ENCODE peak calls at places on chromosome 16, in seven cellular contexts. One of them, this sample, is unnamed.

GRCh38 chr16:50530277-50531236 is 17.6 kb upstream of the NKD1 start:
- DNase-seq in endothelial cell of umbilical vein: no peak
- DNase-seq in heart left ventricle: no peak
- DNase-seq in left ventricle myocardium inferior: no peak
- DNase-seq in transverse colon: no peak
- DNase-seq in A549: no peak
- DNase-seq in breast epithelium: no peak
- DNase-seq in this sample: no peak

GRCh38 chr16:51607202-51607756 is 456.2 kb upstream of the SALL1 start:
- DNase-seq in breast epithelium: no peak
- DNase-seq in endothelial cell of umbilical vein: no peak
- DNase-seq in A549: no peak
- DNase-seq in left ventricle myocardium inferior: no peak
- DNase-seq in heart left ventricle: no peak
- DNase-seq in transverse colon: no peak
- DNase-seq in this sample: no peak

GRCh38 chr16:81885976-81886586 is 107.0 kb downstream of the PLCG2 start:
- DNase-seq in heart left ventricle: no peak
- DNase-seq in left ventricle myocardium inferior: no peak
- DNase-seq in A549: peak
- DNase-seq in transverse colon: no peak
- DNase-seq in breast epithelium: no peak
- DNase-seq in endothelial cell of umbilical vein: peak
- DNase-seq in this sample: no peak

GRCh38 chr16:76386784-76387183 is 109.6 kb downstream of the CNTNAP4 start:
- DNase-seq in A549: no peak
- DNase-seq in heart left ventricle: no peak
- DNase-seq in transverse colon: no peak
- DNase-seq in endothelial cell of umbilical vein: no peak
- DNase-seq in breast epithelium: no peak
- DNase-seq in left ventricle myocardium inferior: no peak
- DNase-seq in this sample: no peak

GRCh38 chr16:10280262-10281170 is 98.3 kb upstream of the GRIN2A start:
- DNase-seq in left ventricle myocardium inferior: no peak
- DNase-seq in transverse colon: no peak
- DNase-seq in A549: no peak
- DNase-seq in endothelial cell of umbilical vein: no peak
- DNase-seq in heart left ventricle: no peak
- DNase-seq in breast epithelium: no peak
- DNase-seq in this sample: no peak

GRCh38 chr16:88390265-88390664 is 7.5 kb downstream of the ZNF469 start:
- DNase-seq in A549: no peak
- DNase-seq in endothelial cell of umbilical vein: no peak
- DNase-seq in heart left ventricle: no peak
- DNase-seq in transverse colon: no peak
- DNase-seq in breast epithelium: no peak
- DNase-seq in left ventricle myocardium inferior: no peak
- DNase-seq in this sample: no peak

GRCh38 chr16:67530013-67530939 is 1.6 kb downstream of the RIPOR1 start:
- DNase-seq in transverse colon: peak
- DNase-seq in A549: no peak
- DNase-seq in endothelial cell of umbilical vein: peak
- DNase-seq in heart left ventricle: peak
- DNase-seq in left ventricle myocardium inferior: peak
- DNase-seq in breast epithelium: no peak
- DNase-seq in this sample: peak

GRCh38 chr16:58306327-58306726 is 11.5 kb upstream of the PRSS54 start:
- DNase-seq in breast epithelium: no peak
- DNase-seq in transverse colon: peak
- DNase-seq in endothelial cell of umbilical vein: peak
- DNase-seq in heart left ventricle: no peak
- DNase-seq in A549: no peak
- DNase-seq in left ventricle myocardium inferior: no peak
- DNase-seq in this sample: no peak

GRCh38 chr16:50999181-50999580 is 151.9 kb downstream of the SALL1 start:
- DNase-seq in transverse colon: no peak
- DNase-seq in breast epithelium: no peak
- DNase-seq in A549: no peak
- DNase-seq in heart left ventricle: no peak
- DNase-seq in endothelial cell of umbilical vein: no peak
- DNase-seq in left ventricle myocardium inferior: no peak
- DNase-seq in this sample: no peak

GRCh38 chr16:66927012-66927436 is 1.7 kb upstream of the RRAD start:
- DNase-seq in endothelial cell of umbilical vein: no peak
- DNase-seq in A549: peak
- DNase-seq in breast epithelium: no peak
- DNase-seq in transverse colon: no peak
- DNase-seq in left ventricle myocardium inferior: peak
- DNase-seq in heart left ventricle: peak
- DNase-seq in this sample: no peak

GRCh38 chr16:30740364-30741251 is 7.6 kb upstream of the PHKG2 start:
- DNase-seq in breast epithelium: peak
- DNase-seq in left ventricle myocardium inferior: peak
- DNase-seq in heart left ventricle: peak
- DNase-seq in A549: peak
- DNase-seq in transverse colon: peak
- DNase-seq in endothelial cell of umbilical vein: peak
- DNase-seq in this sample: peak

GRCh38 chr16:48323783-48324775 is 61.1 kb downstream of the SIAH1 start:
- DNase-seq in heart left ventricle: no peak
- DNase-seq in breast epithelium: no peak
- DNase-seq in endothelial cell of umbilical vein: no peak
- DNase-seq in left ventricle myocardium inferior: no peak
- DNase-seq in A549: no peak
- DNase-seq in transverse colon: no peak
- DNase-seq in this sample: no peak

GRCh38 chr16:82082097-82082496 is 47.0 kb downstream of the HSD17B2 start:
- DNase-seq in endothelial cell of umbilical vein: no peak
- DNase-seq in breast epithelium: no peak
- DNase-seq in left ventricle myocardium inferior: no peak
- DNase-seq in transverse colon: no peak
- DNase-seq in A549: no peak
- DNase-seq in heart left ventricle: no peak
- DNase-seq in this sample: no peak

GRCh38 chr16:73743665-73744496 is 552.7 kb upstream of the PSMD7 start:
- DNase-seq in breast epithelium: no peak
- DNase-seq in A549: no peak
- DNase-seq in transverse colon: no peak
- DNase-seq in heart left ventricle: no peak
- DNase-seq in endothelial cell of umbilical vein: no peak
- DNase-seq in left ventricle myocardium inferior: no peak
- DNase-seq in this sample: no peak

GRCh38 chr16:30184430-30185140 is 1.2 kb downstream of the CORO1A start:
- DNase-seq in A549: no peak
- DNase-seq in left ventricle myocardium inferior: peak
- DNase-seq in breast epithelium: no peak
- DNase-seq in endothelial cell of umbilical vein: no peak
- DNase-seq in heart left ventricle: peak
- DNase-seq in transverse colon: peak
- DNase-seq in this sample: no peak

GRCh38 chr16:81143921-81144471 is 47.8 kb upstream of the GCSH start:
- DNase-seq in breast epithelium: no peak
- DNase-seq in endothelial cell of umbilical vein: no peak
- DNase-seq in left ventricle myocardium inferior: no peak
- DNase-seq in transverse colon: no peak
- DNase-seq in A549: peak
- DNase-seq in heart left ventricle: no peak
- DNase-seq in this sample: no peak

GRCh38 chr16:50282010-50282538 is 15.7 kb downstream of the ADCY7 start:
- DNase-seq in endothelial cell of umbilical vein: no peak
- DNase-seq in transverse colon: peak
- DNase-seq in A549: no peak
- DNase-seq in breast epithelium: no peak
- DNase-seq in left ventricle myocardium inferior: peak
- DNase-seq in heart left ventricle: peak
- DNase-seq in this sample: no peak

GRCh38 chr16:48590476-48590875 is 19.5 kb downstream of the N4BP1 start:
- DNase-seq in transverse colon: no peak
- DNase-seq in A549: no peak
- DNase-seq in endothelial cell of umbilical vein: no peak
- DNase-seq in heart left ventricle: no peak
- DNase-seq in left ventricle myocardium inferior: no peak
- DNase-seq in breast epithelium: no peak
- DNase-seq in this sample: no peak

GRCh38 chr16:73299349-73299748 is 251.4 kb upstream of the ZFHX3 start:
- DNase-seq in endothelial cell of umbilical vein: no peak
- DNase-seq in breast epithelium: no peak
- DNase-seq in left ventricle myocardium inferior: no peak
- DNase-seq in transverse colon: no peak
- DNase-seq in heart left ventricle: no peak
- DNase-seq in A549: no peak
- DNase-seq in this sample: no peak

GRCh38 chr16:4344659-4345438 is 6.3 kb downstream of the PAM16 start:
- DNase-seq in breast epithelium: no peak
- DNase-seq in A549: no peak
- DNase-seq in endothelial cell of umbilical vein: no peak
- DNase-seq in transverse colon: no peak
- DNase-seq in left ventricle myocardium inferior: no peak
- DNase-seq in heart left ventricle: no peak
- DNase-seq in this sample: no peak

GRCh38 chr16:70250748-70251650 is 741 bp downstream of the EXOSC6 start:
- DNase-seq in left ventricle myocardium inferior: no peak
- DNase-seq in endothelial cell of umbilical vein: peak
- DNase-seq in breast epithelium: no peak
- DNase-seq in transverse colon: peak
- DNase-seq in A549: peak
- DNase-seq in heart left ventricle: no peak
- DNase-seq in this sample: no peak

GRCh38 chr16:11409398-11409797 is 64.1 kb downstream of the RMI2 start:
- DNase-seq in A549: no peak
- DNase-seq in breast epithelium: no peak
- DNase-seq in left ventricle myocardium inferior: no peak
- DNase-seq in transverse colon: no peak
- DNase-seq in endothelial cell of umbilical vein: no peak
- DNase-seq in heart left ventricle: no peak
- DNase-seq in this sample: no peak

GRCh38 chr16:46884513-46885293 is 541 bp downstream of the GPT2 start:
- DNase-seq in endothelial cell of umbilical vein: peak
- DNase-seq in heart left ventricle: peak
- DNase-seq in left ventricle myocardium inferior: no peak
- DNase-seq in breast epithelium: no peak
- DNase-seq in A549: no peak
- DNase-seq in transverse colon: peak
- DNase-seq in this sample: no peak

GRCh38 chr16:28513484-28514181 is 7.0 kb upstream of the IL27 start:
- DNase-seq in endothelial cell of umbilical vein: no peak
- DNase-seq in transverse colon: no peak
- DNase-seq in A549: no peak
- DNase-seq in heart left ventricle: no peak
- DNase-seq in breast epithelium: no peak
- DNase-seq in left ventricle myocardium inferior: no peak
- DNase-seq in this sample: no peak

GRCh38 chr16:76226011-76226410 is 51.2 kb upstream of the CNTNAP4 start:
- DNase-seq in heart left ventricle: no peak
- DNase-seq in transverse colon: no peak
- DNase-seq in breast epithelium: no peak
- DNase-seq in A549: no peak
- DNase-seq in left ventricle myocardium inferior: no peak
- DNase-seq in endothelial cell of umbilical vein: no peak
- DNase-seq in this sample: no peak

GRCh38 chr16:52389045-52389444 is 157.9 kb downstream of the TOX3 start:
- DNase-seq in endothelial cell of umbilical vein: no peak
- DNase-seq in breast epithelium: no peak
- DNase-seq in A549: no peak
- DNase-seq in heart left ventricle: no peak
- DNase-seq in left ventricle myocardium inferior: no peak
- DNase-seq in transverse colon: no peak
- DNase-seq in this sample: no peak

GRCh38 chr16:85894266-85894665 is 4.7 kb upstream of the IRF8 start:
- DNase-seq in transverse colon: peak
- DNase-seq in left ventricle myocardium inferior: no peak
- DNase-seq in heart left ventricle: no peak
- DNase-seq in A549: no peak
- DNase-seq in endothelial cell of umbilical vein: no peak
- DNase-seq in breast epithelium: no peak
- DNase-seq in this sample: no peak

GRCh38 chr16:84875846-84876245 is 56.1 kb downstream of the CRISPLD2 start:
- DNase-seq in heart left ventricle: no peak
- DNase-seq in left ventricle myocardium inferior: no peak
- DNase-seq in A549: no peak
- DNase-seq in endothelial cell of umbilical vein: no peak
- DNase-seq in transverse colon: no peak
- DNase-seq in breast epithelium: no peak
- DNase-seq in this sample: no peak
- H3K27ac ChIP-seq in heart left ventricle: no peak
- H3K27ac ChIP-seq in left ventricle myocardium inferior: no peak
- H3K27ac ChIP-seq in A549: no peak
- H3K27ac ChIP-seq in endothelial cell of umbilical vein: no peak
- H3K27ac ChIP-seq in transverse colon: no peak
- H3K27ac ChIP-seq in breast epithelium: no peak
- H3K27ac ChIP-seq in this sample: no peak

DNA sequence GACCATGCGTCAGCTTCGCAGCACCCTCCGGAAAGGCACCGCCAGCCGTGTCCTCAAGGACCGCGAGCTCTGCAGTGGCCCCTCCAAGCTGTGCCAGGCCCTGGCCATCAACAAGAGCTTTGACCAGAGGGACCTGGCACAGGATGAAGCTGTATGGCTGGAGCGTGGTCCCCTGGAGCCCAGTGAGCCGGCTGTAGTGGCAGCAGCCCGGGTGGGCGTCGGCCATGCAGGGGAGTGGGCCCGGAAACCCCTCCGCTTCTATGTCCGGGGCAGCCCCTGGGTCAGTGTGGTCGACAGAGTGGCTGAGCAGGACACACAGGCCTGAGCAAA is 7.4 kb downstream of the MPG start:
- DNase-seq in heart left ventricle: no peak
- DNase-seq in breast epithelium: no peak
- DNase-seq in A549: no peak
- DNase-seq in left ventricle myocardium inferior: no peak
- DNase-seq in transverse colon: no peak
- DNase-seq in endothelial cell of umbilical vein: no peak
- DNase-seq in this sample: no peak
- H3K27ac ChIP-seq in heart left ventricle: peak
- H3K27ac ChIP-seq in breast epithelium: peak
- H3K27ac ChIP-seq in A549: peak
- H3K27ac ChIP-seq in left ventricle myocardium inferior: peak
- H3K27ac ChIP-seq in transverse colon: peak
- H3K27ac ChIP-seq in endothelial cell of umbilical vein: peak
- H3K27ac ChIP-seq in this sample: peak

DNA sequence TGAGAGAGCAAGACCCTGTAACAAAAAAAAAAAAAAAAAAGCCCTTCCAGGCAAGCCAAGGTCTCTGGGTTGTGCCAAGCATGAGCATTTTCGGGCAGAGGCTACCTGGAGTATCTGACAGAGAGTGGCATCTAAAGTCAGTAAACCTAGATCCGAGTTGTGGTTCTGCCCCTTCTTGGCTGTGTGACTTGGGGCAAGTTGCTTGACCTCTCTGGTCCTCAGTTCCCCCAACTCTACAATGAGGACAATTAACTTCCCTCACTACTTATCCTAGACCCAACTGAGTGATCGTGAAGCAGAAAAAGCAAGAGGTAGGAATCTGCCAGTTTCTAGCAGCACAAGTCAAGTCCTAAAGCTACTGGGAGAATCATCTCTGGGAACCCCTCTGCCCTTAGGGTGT is 34.4 kb downstream of the TMEM186 start:
- DNase-seq in endothelial cell of umbilical vein: no peak
- DNase-seq in left ventricle myocardium inferior: no peak
- DNase-seq in transverse colon: no peak
- DNase-seq in breast epithelium: no peak
- DNase-seq in heart left ventricle: no peak
- DNase-seq in A549: no peak
- DNase-seq in this sample: no peak
- H3K27ac ChIP-seq in endothelial cell of umbilical vein: no peak
- H3K27ac ChIP-seq in left ventricle myocardium inferior: no peak
- H3K27ac ChIP-seq in transverse colon: no peak
- H3K27ac ChIP-seq in breast epithelium: no peak
- H3K27ac ChIP-seq in heart left ventricle: no peak
- H3K27ac ChIP-seq in A549: no peak
- H3K27ac ChIP-seq in this sample: no peak

GRCh38 chr16:3216263-3216640 is 18.7 kb downstream of the ZNF200 start:
- DNase-seq in left ventricle myocardium inferior: no peak
- DNase-seq in A549: no peak
- DNase-seq in breast epithelium: no peak
- DNase-seq in transverse colon: no peak
- DNase-seq in heart left ventricle: no peak
- DNase-seq in endothelial cell of umbilical vein: no peak
- DNase-seq in this sample: no peak
- H3K27ac ChIP-seq in left ventricle myocardium inferior: no peak
- H3K27ac ChIP-seq in A549: no peak
- H3K27ac ChIP-seq in breast epithelium: no peak
- H3K27ac ChIP-seq in transverse colon: no peak
- H3K27ac ChIP-seq in heart left ventricle: no peak
- H3K27ac ChIP-seq in endothelial cell of umbilical vein: no peak
- H3K27ac ChIP-seq in this sample: no peak